ENCODE peak calls at places on chromosome 3, in four cellular contexts. B, O, C and P are unnamed samples.

GRCh38 chr3:187021748-187022402 is 91.5 kb downstream of the ST6GAL1 start:
- DNase-seq in B (peak), O (no peak), C (no peak), P (no peak)

GRCh38 chr3:148331111-148331818 is 366.4 kb upstream of the AGTR1 start:
- DNase-seq in B (no peak), O (no peak), C (no peak), P (no peak)

GRCh38 chr3:52221563-52222318 is 3.7 kb downstream of the TLR9 start:
- DNase-seq in B (no peak), O (no peak), C (no peak), P (no peak)

GRCh38 chr3:155101398-155101797 is 21.3 kb downstream of the MME start:
- DNase-seq in B (no peak), O (no peak), C (no peak), P (no peak)

GRCh38 chr3:133782454-133782853 is 23.2 kb upstream of the SRPRB start:
- DNase-seq in B (no peak), O (no peak), C (no peak), P (no peak)

GRCh38 chr3:66394261-66395249 is 106.3 kb downstream of the LRIG1 start:
- DNase-seq in B (no peak), O (no peak), C (no peak), P (peak)

GRCh38 chr3:191136347-191136746 is 62.7 kb upstream of the OSTN start:
- DNase-seq in B (no peak), O (peak), C (peak), P (peak)

GRCh38 chr3:188316723-188317070 is 162.7 kb downstream of the LPP start:
- DNase-seq in B (no peak), O (no peak), C (no peak), P (no peak)

GRCh38 chr3:173287361-173287760 is 110.2 kb upstream of the NLGN1 start:
- DNase-seq in B (no peak), O (no peak), C (no peak), P (no peak)

GRCh38 chr3:169334994-169335393 is 328.5 kb downstream of the MECOM start:
- DNase-seq in B (no peak), O (no peak), C (no peak), P (no peak)
- TF ChIP-seq HDAC6 in B (no peak), O (no peak), C (no peak), P (no peak)

GRCh38 chr3:192916455-192917257 is 1.0 kb downstream of the MB21D2 start:
- DNase-seq in B (no peak), O (peak), C (peak), P (no peak)
- TF ChIP-seq POLR2A in B (peak), O (peak), C (no peak), P (no peak)

GRCh38 chr3:194381460-194381875 is 11.9 kb upstream of the LRRC15 start:
- DNase-seq in B (no peak), O (no peak), C (no peak), P (no peak)
- TF ChIP-seq HDAC6 in B (no peak), O (no peak), C (no peak), P (no peak)

GRCh38 chr3:97942801-97943546 is 29.3 kb downstream of the RIOX2 start:
- DNase-seq in B (no peak), O (no peak), C (no peak), P (no peak)
- TF ChIP-seq POLR2A in B (no peak), O (no peak), C (no peak), P (no peak)

DNA sequence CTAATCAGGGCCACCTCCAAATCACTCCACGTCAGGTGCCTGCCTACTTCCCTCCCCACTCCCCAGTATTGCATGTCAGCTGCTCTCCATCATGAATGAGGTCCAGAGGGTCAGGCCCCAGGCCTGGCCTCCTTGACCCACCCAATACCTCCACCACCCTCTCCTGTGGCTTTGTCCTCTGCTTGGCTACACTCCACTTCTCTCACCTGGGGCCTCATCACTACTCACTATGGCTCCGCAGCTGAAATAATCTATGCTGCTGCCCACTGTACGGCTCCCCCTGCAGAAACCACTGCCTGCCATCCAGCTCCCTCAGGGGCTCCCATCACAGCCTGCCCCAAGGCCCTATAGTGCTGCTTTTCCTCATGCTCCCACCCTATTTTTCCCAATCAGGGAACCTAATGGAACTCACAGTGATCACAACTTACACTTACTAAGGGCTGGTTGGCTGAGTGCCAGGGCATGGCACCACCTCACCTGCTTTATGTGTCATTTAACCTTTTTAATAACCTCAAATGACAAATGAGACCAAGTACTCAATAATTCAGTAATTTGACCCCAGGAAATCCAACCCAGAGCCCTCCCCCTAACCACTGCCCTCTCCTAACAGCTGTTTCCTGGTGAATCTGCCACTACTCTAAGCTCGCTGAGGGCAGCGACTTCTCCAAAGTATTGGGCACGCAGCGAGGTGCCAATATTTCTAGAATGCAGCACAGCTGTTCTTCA is 2.3 kb downstream of the GORASP1 start:
- DNase-seq in B (no peak), O (no peak), C (no peak), P (no peak)
- TF ChIP-seq HDAC6 in B (no peak), O (no peak), C (no peak), P (no peak)

GRCh38 chr3:171809513-171810277 is 588 bp downstream of the PLD1 start:
- DNase-seq in B (no peak), O (peak), C (peak), P (peak)
- TF ChIP-seq POLR2A in B (no peak), O (no peak), C (peak), P (peak)